ENCODE peak calls at places on chromosome 1, in nine cellular contexts. Y is body of pancreas; M is CD8-positive, alpha-beta memory T cell; O is upper lobe of right lung; A is spleen; S is AG04450; H is cardiac muscle cell; G is psoas muscle; Z is keratinocyte. B is an unnamed sample.
A peak's percentile ranks its signal among the peaks of the same experiment; 100 is the strongest.

GRCh38 chr1:173946380-173946921 is 29.3 kb upstream of the SERPINC1 start:
- DNase-seq in Y (no peak), M (no peak), O (no peak), A (no peak), S (no peak), H (no peak), G (no peak), Z (peak; percentile 28), B (no peak)

GRCh38 chr1:200429221-200429751 is 19.4 kb upstream of the ZNF281 start:
- DNase-seq in Y (no peak), M (no peak), O (no peak), A (no peak), S (no peak), H (peak; percentile 92), G (no peak), Z (no peak), B (no peak)

GRCh38 chr1:201119206-201119814 is 7.1 kb upstream of the CACNA1S start:
- DNase-seq in Y (peak; percentile 38), M (peak; percentile 68), O (no peak), A (no peak), S (no peak), H (peak; percentile 58), G (no peak), Z (no peak), B (peak; percentile 76)

GRCh38 chr1:244074559-244075171 is 23.6 kb downstream of the ZBTB18 start:
- DNase-seq in Y (no peak), M (peak; percentile 87), O (no peak), A (peak; percentile 84), S (no peak), H (no peak), G (no peak), Z (no peak), B (no peak)

GRCh38 chr1:5371270-5371669 is 621.0 kb downstream of the NPHP4 start:
- DNase-seq in Y (no peak), M (no peak), O (no peak), A (no peak), S (no peak), H (no peak), G (no peak), Z (no peak), B (no peak)

GRCh38 chr1:227780101-227781044 is 35.1 kb upstream of the PRSS38 start:
- DNase-seq in Y (no peak), M (no peak), O (peak; percentile 51), A (peak; percentile 69), S (no peak), H (no peak), G (no peak), Z (no peak), B (no peak)

GRCh38 chr1:210625715-210626114 is 297.0 kb downstream of the HHAT start:
- DNase-seq in Y (no peak), M (no peak), O (no peak), A (no peak), S (no peak), H (no peak), G (no peak), Z (no peak), B (no peak)

GRCh38 chr1:72892461-72892860 is 610.1 kb upstream of the NEGR1 start:
- DNase-seq in Y (no peak), M (no peak), O (no peak), A (no peak), S (no peak), H (peak; percentile 3), G (no peak), Z (no peak), B (no peak)

GRCh38 chr1:30373471-30374399 is 349.6 kb downstream of the MATN1 start:
- DNase-seq in Y (no peak), M (no peak), O (peak; percentile 47), A (no peak), S (no peak), H (no peak), G (no peak), Z (no peak), B (no peak)

GRCh38 chr1:155295183-155295941 is 5.9 kb downstream of the PKLR start:
- DNase-seq in Y (no peak), M (no peak), O (no peak), A (peak; percentile 56), S (no peak), H (no peak), G (no peak), Z (no peak), B (no peak)

GRCh38 chr1:180921891-180922636 is 9.4 kb downstream of the KIAA1614 start:
- DNase-seq in Y (no peak), M (no peak), O (no peak), A (no peak), S (no peak), H (no peak), G (no peak), Z (no peak), B (no peak)

GRCh38 chr1:9728451-9729295 is 77.1 kb downstream of the PIK3CD start:
- DNase-seq in Y (no peak), M (peak; percentile 58), O (no peak), A (peak; percentile 74), S (no peak), H (no peak), G (no peak), Z (no peak), B (no peak)

GRCh38 chr1:235329139-235329808 is 904 bp downstream of the GGPS1 start:
- DNase-seq in Y (peak; percentile 60), M (peak; percentile 78), O (no peak), A (peak; percentile 84), S (no peak), H (no peak), G (no peak), Z (no peak), B (peak; percentile 26)

DNA sequence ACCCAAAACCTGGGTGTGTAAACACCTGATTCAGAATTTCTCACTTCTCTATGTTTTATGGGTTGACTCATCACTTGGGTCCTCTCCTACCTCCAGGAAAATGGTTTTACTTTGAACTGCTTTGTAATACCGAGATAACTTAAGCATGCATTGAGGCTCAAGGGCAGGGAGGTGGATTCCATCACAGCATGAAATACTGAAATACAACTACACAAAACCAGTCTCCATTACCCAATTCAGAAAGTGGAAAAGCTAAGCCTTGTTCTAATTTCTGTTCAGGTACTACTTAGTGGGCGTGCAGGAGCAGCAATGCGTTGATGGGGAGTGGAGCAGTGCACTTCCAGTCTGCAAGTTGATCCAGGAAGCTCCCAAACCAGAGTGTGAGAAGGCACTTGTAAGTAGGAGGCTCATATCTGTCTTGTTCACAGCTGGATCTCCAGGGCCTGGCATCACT is 6.1 kb upstream of the C4BPA start:
- DNase-seq in Y (no peak), M (no peak), O (no peak), A (no peak), S (no peak), H (no peak), G (no peak), Z (no peak), B (no peak)
- H3K9me3 ChIP-seq in Y (no peaks in the 10 kb centered on the region), M (no peaks in the 10 kb centered on the region), O (no peaks in the 10 kb centered on the region), A (no peaks in the 10 kb centered on the region), S (no peaks in the 10 kb centered on the region), H (no peaks in the 10 kb centered on the region), G (no peaks in the 10 kb centered on the region), Z (no peaks in the 10 kb centered on the region), B (no peaks in the 10 kb centered on the region)

DNA sequence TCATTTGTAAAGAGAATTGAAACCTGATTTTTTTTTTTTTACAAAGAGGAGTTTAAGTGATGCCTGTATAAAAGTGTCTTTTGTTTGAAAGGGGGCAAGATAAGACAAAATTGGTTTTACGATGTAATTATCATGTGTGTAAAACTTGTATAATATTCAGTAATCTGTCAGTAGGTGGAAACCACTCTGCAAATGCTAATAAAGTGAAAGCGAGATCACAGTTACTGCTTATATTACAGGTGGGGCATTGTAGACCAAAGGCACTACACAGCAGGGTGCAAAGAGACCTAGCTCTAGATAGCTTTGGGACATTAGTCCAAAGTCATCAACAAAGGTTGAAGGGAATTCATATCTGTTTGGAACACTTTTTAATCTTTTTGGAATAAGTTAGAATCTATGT is 174.2 kb downstream of the LHX8 start:
- DNase-seq in Y (no peak), M (no peak), O (no peak), A (no peak), S (no peak), H (no peak), G (no peak), Z (no peak), B (peak; percentile 48)
- H3K9me3 ChIP-seq in Y (no peaks in the 10 kb centered on the region), M (no peaks in the 10 kb centered on the region), O (no peaks in the 10 kb centered on the region), A (no peaks in the 10 kb centered on the region), S (no peaks in the 10 kb centered on the region), H (no peaks in the 10 kb centered on the region), G (no peaks in the 10 kb centered on the region), Z (no peaks in the 10 kb centered on the region), B (no peaks in the 10 kb centered on the region)

GRCh38 chr1:205856433-205856832 is 6.5 kb upstream of the PM20D1 start:
- DNase-seq in Y (no peak), M (no peak), O (no peak), A (no peak), S (no peak), H (no peak), G (no peak), Z (no peak), B (no peak)
- H3K9me3 ChIP-seq in Y (no peaks in the 10 kb centered on the region), M (no peaks in the 10 kb centered on the region), O (no peaks in the 10 kb centered on the region), A (peaks cover 18% of the 10 kb centered on the region), S (peaks cover 4% of the 10 kb centered on the region), H (no peaks in the 10 kb centered on the region), G (no peaks in the 10 kb centered on the region), Z (peaks cover 2% of the 10 kb centered on the region), B (no peaks in the 10 kb centered on the region)

DNA sequence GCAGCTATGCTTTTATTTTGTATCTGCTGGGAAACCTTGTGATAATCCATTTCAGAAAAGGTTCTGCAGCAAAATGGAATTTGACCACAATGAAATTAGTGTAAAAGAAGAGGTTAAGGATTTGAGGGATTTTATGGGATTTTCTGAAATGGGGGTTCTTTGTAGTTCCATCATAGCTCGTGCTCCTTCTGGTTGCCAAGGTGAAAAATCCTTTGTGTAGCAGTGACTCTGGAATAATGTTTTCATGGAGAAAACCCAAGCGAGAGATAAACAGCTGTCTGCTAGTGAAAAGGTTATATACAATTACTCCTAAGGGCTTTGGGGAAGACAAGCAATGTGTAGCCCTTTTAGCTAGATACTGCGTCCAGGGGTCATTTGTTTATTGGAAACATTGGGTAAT is 453.1 kb upstream of the DEPDC1 start:
- DNase-seq in Y (no peak), M (no peak), O (no peak), A (no peak), S (no peak), H (no peak), G (no peak), Z (no peak), B (peak; percentile 94)
- H3K9me3 ChIP-seq in Y (no peaks in the 10 kb centered on the region), M (no peaks in the 10 kb centered on the region), O (no peaks in the 10 kb centered on the region), A (no peaks in the 10 kb centered on the region), S (no peaks in the 10 kb centered on the region), H (no peaks in the 10 kb centered on the region), G (no peaks in the 10 kb centered on the region), Z (no peaks in the 10 kb centered on the region), B (no peaks in the 10 kb centered on the region)

DNA sequence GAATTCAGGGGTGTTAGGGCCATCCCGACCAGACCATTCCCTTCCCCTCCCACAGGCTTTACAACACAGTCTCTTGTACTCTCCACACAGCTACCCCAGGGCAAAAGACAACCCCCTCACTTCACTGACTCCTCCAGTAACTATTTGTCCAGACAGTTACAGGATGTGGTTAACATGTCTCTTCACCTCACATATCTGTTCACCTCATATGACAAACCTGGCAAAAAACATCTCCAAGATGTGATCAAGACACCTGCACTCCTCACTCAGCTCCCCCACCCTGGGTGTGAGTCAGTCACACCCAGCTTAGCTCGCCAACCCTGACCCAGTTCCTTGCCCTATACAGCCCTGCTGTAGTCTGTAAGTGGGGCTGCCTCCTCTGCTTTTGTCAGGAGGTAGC is 490.5 kb upstream of the CHRM3 start:
- DNase-seq in Y (no peak), M (no peak), O (no peak), A (no peak), S (no peak), H (no peak), G (no peak), Z (peak; percentile 68), B (no peak)
- H3K9me3 ChIP-seq in Y (no peaks in the 10 kb centered on the region), M (no peaks in the 10 kb centered on the region), O (no peaks in the 10 kb centered on the region), A (peaks cover 3% of the 10 kb centered on the region), S (peaks cover 30% of the 10 kb centered on the region), H (no peaks in the 10 kb centered on the region), G (no peaks in the 10 kb centered on the region), Z (no peaks in the 10 kb centered on the region), B (no peaks in the 10 kb centered on the region)

GRCh38 chr1:47551971-47552528 is 114.2 kb downstream of the FOXD2 start:
- DNase-seq in Y (no peak), M (no peak), O (no peak), A (no peak), S (no peak), H (no peak), G (no peak), Z (no peak), B (no peak)
- H3K9me3 ChIP-seq in Y (no peaks in the 10 kb centered on the region), M (no peaks in the 10 kb centered on the region), O (no peaks in the 10 kb centered on the region), A (no peaks in the 10 kb centered on the region), S (no peaks in the 10 kb centered on the region), H (no peaks in the 10 kb centered on the region), G (no peaks in the 10 kb centered on the region), Z (no peaks in the 10 kb centered on the region), B (no peaks in the 10 kb centered on the region)

B was measured in HAP-1.